ENCODE peak calls at places on chromosomes 1 and 21, in four cellular contexts. One of them, this sample, is unnamed.

GRCh38 chr1:29736582-29737188 is 500.4 kb downstream of the PTPRU start:
- DNase-seq in T-helper 17 cell: no peak
- DNase-seq in cardiac muscle cell: peak
- DNase-seq in anterior cingulate cortex: no peak
- DNase-seq in this sample: no peak

GRCh38 chr1:218711021-218711420 is 365.9 kb downstream of the TGFB2 start:
- DNase-seq in T-helper 17 cell: no peak
- DNase-seq in anterior cingulate cortex: no peak
- DNase-seq in cardiac muscle cell: no peak
- DNase-seq in this sample: no peak

GRCh38 chr1:180623579-180624347 is 8.1 kb upstream of the XPR1 start:
- DNase-seq in T-helper 17 cell: no peak
- DNase-seq in cardiac muscle cell: no peak
- DNase-seq in anterior cingulate cortex: no peak
- DNase-seq in this sample: no peak

GRCh38 chr1:197811769-197812168 is 36.5 kb upstream of the DENND1B start:
- DNase-seq in cardiac muscle cell: peak
- DNase-seq in anterior cingulate cortex: no peak
- DNase-seq in T-helper 17 cell: no peak
- DNase-seq in this sample: no peak

GRCh38 chr1:160741092-160741501 is 2.0 kb downstream of the SLAMF7 start:
- DNase-seq in anterior cingulate cortex: no peak
- DNase-seq in cardiac muscle cell: no peak
- DNase-seq in T-helper 17 cell: no peak
- DNase-seq in this sample: no peak

GRCh38 chr1:235648407-235648907 is 1.1 kb downstream of the GNG4 start:
- DNase-seq in anterior cingulate cortex: no peak
- DNase-seq in T-helper 17 cell: no peak
- DNase-seq in cardiac muscle cell: peak
- DNase-seq in this sample: no peak

GRCh38 chr1:169149555-169150286 is 43.2 kb downstream of the ATP1B1 start:
- DNase-seq in T-helper 17 cell: no peak
- DNase-seq in cardiac muscle cell: no peak
- DNase-seq in anterior cingulate cortex: no peak
- DNase-seq in this sample: no peak

GRCh38 chr1:113242481-113242880 is 147.8 kb upstream of the MAGI3 start:
- DNase-seq in cardiac muscle cell: no peak
- DNase-seq in anterior cingulate cortex: no peak
- DNase-seq in T-helper 17 cell: no peak
- DNase-seq in this sample: no peak

GRCh38 chr21:35051287-35051818 is 2.3 kb upstream of the RUNX1 start:
- DNase-seq in cardiac muscle cell: peak
- DNase-seq in T-helper 17 cell: peak
- DNase-seq in anterior cingulate cortex: no peak
- DNase-seq in this sample: peak

GRCh38 chr1:175470591-175470990 is 272.8 kb downstream of the TNR start:
- DNase-seq in cardiac muscle cell: no peak
- DNase-seq in T-helper 17 cell: no peak
- DNase-seq in anterior cingulate cortex: no peak
- DNase-seq in this sample: no peak

GRCh38 chr1:242140871-242141270 is 142.0 kb upstream of the MAP1LC3C start:
- DNase-seq in cardiac muscle cell: no peak
- DNase-seq in anterior cingulate cortex: no peak
- DNase-seq in T-helper 17 cell: no peak
- DNase-seq in this sample: no peak

GRCh38 chr1:152170287-152170933 is 11.4 kb upstream of the RPTN start:
- DNase-seq in cardiac muscle cell: no peak
- DNase-seq in T-helper 17 cell: no peak
- DNase-seq in anterior cingulate cortex: no peak
- DNase-seq in this sample: no peak

GRCh38 chr1:66246371-66247262 is 287.3 kb upstream of the SGIP1 start:
- DNase-seq in anterior cingulate cortex: no peak
- DNase-seq in T-helper 17 cell: no peak
- DNase-seq in cardiac muscle cell: no peak
- DNase-seq in this sample: no peak

This sample was measured in GM12892.